ENCODE peak calls at places on chromosomes 6 and 20, in four cellular contexts. Y, P, D and S are unnamed samples.

GRCh38 chr6:87789198-87789899 is 87.3 kb upstream of the AKIRIN2 start:
- DNase-seq in Y (peak; percentile 68), D (peak; percentile 58), P (no peak), S (peak; percentile 4)

GRCh38 chr6:158786645-158787304 is 32.4 kb downstream of the EZR start:
- DNase-seq in Y (no peak), D (no peak), P (no peak), S (no peak)

GRCh38 chr6:90478278-90478677 is 108.6 kb downstream of the MAP3K7 start:
- DNase-seq in Y (no peak), D (no peak), P (no peak), S (no peak)

GRCh38 chr6:93894521-93894920 is 475.2 kb upstream of the EPHA7 start:
- DNase-seq in P (no peak), Y (no peak), D (peak; percentile 3), S (no peak)

GRCh38 chr6:1798303-1798964 is 188.7 kb downstream of the FOXC1 start:
- DNase-seq in D (peak; percentile 33), Y (no peak), P (no peak), S (no peak)

GRCh38 chr20:50425076-50425475 is 85.1 kb upstream of the PTPN1 start:
- DNase-seq in Y (no peak), P (no peak), D (no peak), S (peak; percentile 19)

GRCh38 chr6:11632231-11632630 is 94.7 kb downstream of the TMEM170B start:
- DNase-seq in P (no peak), D (no peak), Y (no peak), S (no peak)

GRCh38 chr6:151723152-151723551 is 84.3 kb upstream of the ESR1 start:
- DNase-seq in D (no peak), Y (no peak), P (no peak), S (no peak)

GRCh38 chr6:39298061-39298460 is 16.2 kb downstream of the KCNK17 start:
- DNase-seq in Y (no peak), P (no peak), D (no peak), S (no peak)

GRCh38 chr6:8557019-8557748 is 121.8 kb upstream of the SLC35B3 start:
- DNase-seq in D (no peak), Y (no peak), P (no peak), S (no peak)

GRCh38 chr6:132746049-132746448 is 11.7 kb downstream of the VNN2 start:
- DNase-seq in P (no peak), Y (no peak), D (no peak), S (no peak)

GRCh38 chr6:48087448-48087847 is 23.5 kb downstream of the PTCHD4 start:
- DNase-seq in P (no peak), Y (peak; percentile 11), D (peak; percentile 77), S (peak; percentile 33)

GRCh38 chr20:60261323-60261722 is 303.1 kb downstream of the CDH26 start:
- DNase-seq in Y (no peak), D (no peak), P (no peak), S (no peak)

GRCh38 chr6:1497593-1498105 is 108.3 kb downstream of the FOXF2 start:
- DNase-seq in D (no peak), P (no peak), Y (no peak), S (no peak)

GRCh38 chr6:147972436-147972835 is 370.2 kb upstream of the SASH1 start:
- DNase-seq in P (no peak), Y (no peak), D (no peak), S (no peak)

GRCh38 chr6:169723200-169723909 is 945 bp downstream of the PHF10 start:
- DNase-seq in Y (peak; percentile 74), D (peak; percentile 75), P (peak; percentile 45), S (peak; percentile 4)

GRCh38 chr6:26065952-26066380 is 21.3 kb upstream of the HFE start:
- DNase-seq in P (peak; percentile 55), Y (peak; percentile 84), D (peak; percentile 89), S (peak; percentile 52)

GRCh38 chr20:31674895-31675827 is 37.4 kb downstream of the COX4I2 start:
- DNase-seq in P (no peak), Y (peak; percentile 53), D (peak; percentile 94), S (no peak)

GRCh38 chr20:4830212-4830607 is 108.5 kb downstream of the PRND start:
- DNase-seq in Y (no peak), D (no peak), P (no peak), S (no peak)